ENCODE peak calls at places on chromosomes 12 and 14, in eight cellular contexts. N is NCI-H1417; F is activated CD8-positive, alpha-beta T cell treated with anti-CD3 and anti-CD28 coated beads, Interleukin-2, amount 10 ng/mL, durations not matched to agents 7 days and 5 days; I is RPMI8226; C is MCF 10A; T is A549; J is HS-5; Y is choroid plexus epithelial cell. K is an unnamed sample.

GRCh38 chr14:103033744-103034143 is 23.6 kb downstream of the CDC42BPB start:
- DNase-seq in J (no peak), N (no peak), C (no peak), Y (no peak), F (no peak), T (no peak), I (no peak), K (no peak)

GRCh38 chr12:119202121-119202527 is 23.4 kb downstream of the HSPB8 start:
- DNase-seq in Y (no peak), T (no peak), F (no peak), I (no peak), C (no peak), J (no peak), N (no peak), K (no peak)

GRCh38 chr14:105180598-105181528 is at the start of gene NUDT14:
- DNase-seq in I (peak), C (peak), Y (peak), N (peak), J (no peak), F (peak), T (peak), K (peak)

GRCh38 chr12:14307004-14307403 is 58.5 kb upstream of the ATF7IP start:
- DNase-seq in J (no peak), N (no peak), T (no peak), I (no peak), C (no peak), Y (no peak), F (no peak), K (no peak)

GRCh38 chr12:51589557-51590176 is 1.4 kb upstream of the SCN8A start:
- DNase-seq in Y (no peak), J (no peak), F (no peak), N (peak), C (no peak), T (no peak), I (no peak), K (no peak)

GRCh38 chr12:78457951-78458350 is 406.6 kb upstream of the SYT1 start:
- DNase-seq in T (no peak), C (no peak), J (no peak), Y (peak), F (no peak), I (no peak), N (no peak), K (no peak)

GRCh38 chr14:87409401-87409800 is 583.6 kb downstream of the GALC start:
- DNase-seq in C (no peak), F (no peak), I (no peak), Y (peak), J (no peak), T (no peak), N (no peak), K (peak)

GRCh38 chr14:41718477-41719166 is 111.9 kb downstream of the LRFN5 start:
- DNase-seq in I (no peak), T (no peak), J (no peak), N (peak), F (no peak), C (peak), Y (peak), K (no peak)

GRCh38 chr14:24057271-24057670 is 5.5 kb downstream of the CARMIL3 start:
- DNase-seq in F (no peak), T (no peak), I (no peak), C (no peak), J (no peak), N (no peak), Y (no peak), K (no peak)

GRCh38 chr12:59067068-59067467 is 146.8 kb upstream of the LRIG3 start:
- DNase-seq in F (no peak), N (peak), J (no peak), C (no peak), Y (peak), I (peak), T (no peak), K (peak)

GRCh38 chr14:80455031-80455430 is 243.7 kb upstream of the DIO2 start:
- DNase-seq in F (no peak), Y (no peak), T (no peak), I (no peak), J (no peak), N (no peak), C (no peak), K (no peak)

GRCh38 chr12:124623344-124623885 is 56.0 kb upstream of the NCOR2 start:
- DNase-seq in F (no peak), N (no peak), J (no peak), T (no peak), C (no peak), I (no peak), Y (no peak), K (no peak)

GRCh38 chr12:118417942-118418341 is 41.6 kb downstream of the SUDS3 start:
- DNase-seq in C (no peak), Y (no peak), J (no peak), N (no peak), F (no peak), T (no peak), I (no peak), K (no peak)

K was measured in mesendoderm.